ENCODE peak calls at places on chromosomes 11 and 22, in eight cellular contexts. L, C, B, G, V, H, J and A are unnamed samples.

GRCh38 chr22:36506637-36507517 is at the start of gene FOXRED2:
- DNase-seq in C (peak), L (peak), H (peak), J (peak), B (peak), V (peak), G (peak), A (peak)

GRCh38 chr11:36211735-36212430 is 77.3 kb downstream of the COMMD9 start:
- DNase-seq in L (no peak), J (no peak), B (no peak), V (no peak), G (no peak), H (no peak), C (no peak), A (no peak)

GRCh38 chr11:122601131-122602125 is 54.1 kb upstream of the UBASH3B start:
- DNase-seq in H (no peak), V (peak), G (no peak), B (peak), C (peak), L (peak), J (no peak), A (no peak)

GRCh38 chr11:130407978-130408377 is 20.4 kb downstream of the ADAMTS8 start:
- DNase-seq in C (peak), B (no peak), J (no peak), V (peak), G (no peak), H (no peak), L (peak), A (no peak)

GRCh38 chr22:21816787-21817496 is 50.5 kb downstream of the MAPK1 start:
- DNase-seq in G (peak), C (peak), L (peak), B (no peak), H (no peak), V (peak), J (peak), A (peak)

GRCh38 chr22:36331912-36332622 is 55.7 kb downstream of the MYH9 start:
- DNase-seq in J (no peak), L (no peak), V (peak), C (no peak), G (peak), H (peak), B (no peak), A (peak)

GRCh38 chr11:76415073-76415472 is 29.7 kb upstream of the EMSY start:
- DNase-seq in B (no peak), L (peak), V (no peak), C (no peak), G (no peak), J (no peak), H (no peak), A (peak)

GRCh38 chr11:86463120-86463519 is 88.4 kb downstream of the CCDC81 start:
- DNase-seq in J (no peak), G (no peak), B (no peak), C (no peak), V (no peak), H (no peak), L (peak), A (no peak)

GRCh38 chr11:58786693-58787092 is 55.0 kb upstream of the GLYAT start:
- DNase-seq in V (no peak), J (no peak), L (no peak), G (no peak), B (no peak), C (no peak), H (no peak), A (no peak)

GRCh38 chr11:128532571-128533091 is 54.7 kb downstream of the ETS1 start:
- DNase-seq in C (no peak), H (no peak), J (no peak), B (no peak), V (no peak), L (no peak), G (no peak), A (no peak)

GRCh38 chr11:61353109-61354067 is 8.3 kb downstream of the CYB561A3 start:
- DNase-seq in H (no peak), B (no peak), G (no peak), L (no peak), J (no peak), C (no peak), V (no peak), A (no peak)

GRCh38 chr11:117229931-117230285 is 2.0 kb downstream of the PCSK7 start:
- DNase-seq in B (no peak), H (no peak), C (no peak), J (no peak), L (no peak), V (no peak), G (no peak), A (no peak)

GRCh38 chr11:104830080-104830479 is 68.2 kb downstream of the CASP12 start:
- DNase-seq in J (no peak), C (peak), V (peak), G (no peak), H (no peak), B (no peak), L (peak), A (peak)

GRCh38 chr11:102451693-102452460 is 688 bp downstream of the TMEM123 start:
- DNase-seq in B (peak), V (peak), H (peak), L (peak), J (no peak), G (peak), C (peak), A (peak)

GRCh38 chr22:38309614-38310517 is 7.4 kb downstream of the CSNK1E start:
- DNase-seq in B (peak), V (no peak), H (no peak), J (no peak), C (peak), G (no peak), L (no peak), A (no peak)

GRCh38 chr22:19307872-19308271 is 16.4 kb upstream of the CLTCL1 start:
- DNase-seq in G (no peak), B (no peak), C (no peak), L (no peak), J (no peak), V (no peak), H (no peak), A (no peak)

GRCh38 chr11:86688398-86689179 is 16.2 kb upstream of the ME3 start:
- DNase-seq in C (peak), G (no peak), B (no peak), H (no peak), V (peak), L (no peak), J (peak), A (no peak)

GRCh38 chr11:107592256-107592655 is 1.3 kb downstream of the ELMOD1 start:
- DNase-seq in J (no peak), L (no peak), G (no peak), H (no peak), V (no peak), B (no peak), C (no peak), A (no peak)

GRCh38 chr11:132054822-132055221 is 684.4 kb downstream of the NTM start:
- DNase-seq in L (peak), B (no peak), H (no peak), J (peak), V (peak), G (no peak), C (peak), A (no peak)

GRCh38 chr11:114111369-114112042 is 52.0 kb downstream of the ZBTB16 start:
- DNase-seq in J (no peak), L (no peak), V (peak), H (no peak), G (no peak), B (no peak), C (peak), A (no peak)

GRCh38 chr11:1861435-1862411 is 8.8 kb downstream of the LSP1 start:
- DNase-seq in C (no peak), V (no peak), J (no peak), G (no peak), H (no peak), L (no peak), B (no peak), A (no peak)

GRCh38 chr22:50146440-50147228 is 23.9 kb upstream of the PANX2 start:
- DNase-seq in G (no peak), J (peak), V (peak), B (peak), H (peak), L (peak), C (peak), A (peak)

GRCh38 chr11:119741369-119742262 is 12.6 kb upstream of the NECTIN1 start:
- DNase-seq in J (no peak), H (no peak), V (no peak), L (no peak), C (peak), B (peak), G (peak), A (peak)

GRCh38 chr11:130439160-130439519 is 9.3 kb upstream of the ADAMTS15 start:
- DNase-seq in H (no peak), J (no peak), L (no peak), B (no peak), V (no peak), G (no peak), C (no peak), A (no peak)

GRCh38 chr11:109422755-109423113 is 744 bp downstream of the C11orf87 start:
- DNase-seq in V (peak), L (no peak), B (no peak), H (no peak), J (no peak), C (no peak), G (peak), A (no peak)

GRCh38 chr11:64716471-64717267 is 6.3 kb downstream of the NRXN2 start:
- DNase-seq in V (no peak), J (no peak), C (no peak), G (no peak), H (no peak), B (no peak), L (no peak), A (no peak)

GRCh38 chr22:30128511-30128910 is 48.2 kb downstream of the HORMAD2 start:
- DNase-seq in L (no peak), G (no peak), H (no peak), J (no peak), B (no peak), C (no peak), V (no peak), A (no peak)

GRCh38 chr22:39932918-39933649 is 27.1 kb upstream of the TMA7B start:
- DNase-seq in V (peak), L (no peak), C (peak), G (peak), B (peak), H (no peak), J (no peak), A (peak)

GRCh38 chr11:67452141-67452952 is at the start of gene GPR152:
- DNase-seq in B (no peak), G (no peak), L (no peak), V (no peak), C (no peak), J (no peak), H (no peak), A (peak)

GRCh38 chr22:41687901-41688364 is 734 bp downstream of the SNU13 start:
- DNase-seq in G (no peak), H (no peak), C (peak), J (no peak), V (peak), L (no peak), B (no peak), A (no peak)

GRCh38 chr11:396511-396947 is 2.5 kb downstream of the PKP3 start:
- DNase-seq in C (peak), L (peak), V (no peak), G (peak), B (peak), J (no peak), H (no peak), A (no peak)
- TF ChIP-seq CTCF in C (peak), L (peak), V (peak), G (no peak), B (peak), J (peak), H (no peak), A (peak)

GRCh38 chr22:20741634-20742581 is 32.0 kb upstream of the SERPIND1 start:
- DNase-seq in B (peak), H (no peak), L (peak), G (peak), J (no peak), C (peak), V (peak), A (peak)
- TF ChIP-seq CTCF in B (peak), H (peak), L (peak), G (peak), J (peak), C (peak), V (peak), A (peak)

GRCh38 chr11:70226967-70227366 is 23.9 kb downstream of the FADD start:
- DNase-seq in V (no peak), L (no peak), H (no peak), C (no peak), B (no peak), G (no peak), J (no peak), A (peak)
- TF ChIP-seq CTCF in V (no peak), L (no peak), H (no peak), C (peak), B (peak), G (no peak), J (peak), A (no peak)

DNA sequence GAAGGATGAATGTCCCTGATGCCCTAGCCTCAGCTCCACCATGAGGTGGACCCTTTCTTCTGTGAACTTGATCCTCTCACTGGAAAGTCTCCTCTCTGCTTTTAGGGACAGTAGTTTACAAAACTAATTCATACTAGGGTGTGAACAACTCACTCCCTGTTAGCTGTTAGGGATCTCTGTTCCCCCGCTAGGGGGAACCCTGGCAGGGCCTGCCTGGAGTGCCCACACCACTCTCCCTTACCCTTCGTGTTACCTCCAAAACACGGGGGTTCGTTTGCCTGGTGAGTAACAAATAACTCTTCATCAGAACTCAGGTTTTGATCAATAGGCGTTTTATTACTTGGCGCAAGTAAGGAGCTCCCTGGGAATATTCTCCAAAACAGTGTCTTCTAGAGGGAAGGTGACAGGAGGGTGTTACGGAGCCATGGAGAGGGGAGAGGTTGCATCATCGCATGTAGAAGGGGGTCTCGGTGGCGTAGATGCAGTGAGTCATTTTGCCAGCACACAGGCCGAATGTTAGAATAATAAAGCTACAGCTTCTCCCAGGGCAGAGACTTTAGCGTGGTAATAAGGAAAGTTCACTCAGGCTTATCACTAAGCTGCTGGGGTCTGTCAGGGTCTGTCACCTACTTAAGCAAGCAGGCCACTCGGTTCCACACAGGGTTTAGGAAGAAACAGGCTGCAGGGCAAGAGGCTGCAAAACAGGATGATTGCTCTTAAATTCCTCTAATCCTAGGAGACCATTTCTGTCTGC is 45.8 kb downstream of the C11orf96 start:
- DNase-seq in L (no peak), J (no peak), C (peak), B (no peak), G (no peak), V (peak), H (no peak), A (no peak)
- TF ChIP-seq CTCF in L (no peak), J (peak), C (peak), B (peak), G (no peak), V (peak), H (no peak), A (no peak)

GRCh38 chr11:116145187-116145865 is 627.5 kb downstream of the BUD13 start:
- DNase-seq in C (no peak), B (no peak), H (no peak), V (no peak), J (no peak), L (no peak), G (no peak), A (no peak)
- TF ChIP-seq CTCF in C (no peak), B (no peak), H (no peak), V (no peak), J (peak), L (no peak), G (no peak), A (no peak)

GRCh38 chr11:22539851-22540376 is 85.7 kb downstream of the FANCF start:
- DNase-seq in B (peak), C (no peak), L (peak), H (no peak), G (no peak), V (peak), J (no peak), A (peak)
- TF ChIP-seq CTCF in B (peak), C (no peak), L (peak), H (no peak), G (no peak), V (peak), J (peak), A (no peak)